ENCODE peak calls at places on chromosomes 3 and 15, in six cellular contexts. G is tibial artery, Z is neuronal stem cell, R is lung, A is substantia nigra, O is hepatocyte. F is an unnamed sample.

GRCh38 chr15:62896380-62896866 is 146.1 kb upstream of the TPM1 start:
- DNase-seq in G (no peak), Z (no peak), R (no peak), A (no peak), O (no peak), F (no peak)

GRCh38 chr3:194503101-194503531 is 16.3 kb upstream of the ATP13A3 start:
- DNase-seq in G (no peak), Z (no peak), R (no peak), A (no peak), O (no peak), F (no peak)

GRCh38 chr15:41936155-41936554 is 36.2 kb downstream of the EHD4 start:
- DNase-seq in G (no peak), Z (no peak), R (no peak), A (no peak), O (no peak), F (no peak)

GRCh38 chr3:196322-197153 is at the start of gene CHL1:
- DNase-seq in G (no peak), Z (peak; percentile 47), R (no peak), A (no peak), O (peak; percentile 9), F (peak; percentile 18)

GRCh38 chr3:143951351-143951971 is 20.2 kb upstream of the DIPK2A start:
- DNase-seq in G (no peak), Z (peak; percentile 18), R (peak; percentile 32), A (no peak), O (peak; percentile 37), F (no peak)

GRCh38 chr3:33273628-33274027 is 3.6 kb upstream of the FBXL2 start:
- DNase-seq in G (no peak), Z (no peak), R (no peak), A (no peak), O (no peak), F (no peak)

GRCh38 chr3:45180051-45180450 is 33.9 kb upstream of the CDCP1 start:
- DNase-seq in G (no peak), Z (no peak), R (no peak), A (no peak), O (no peak), F (no peak)

GRCh38 chr15:78047631-78048409 is 29.7 kb downstream of the TBC1D2B start:
- DNase-seq in G (peak; percentile 64), Z (no peak), R (no peak), A (no peak), O (peak; percentile 51), F (no peak)

GRCh38 chr15:82262422-82263026 is at the start of the genes EFL1 and SAXO2:
- DNase-seq in G (peak; percentile 94), Z (peak; percentile 85), R (peak; percentile 95), A (peak; percentile 80), O (peak; percentile 95), F (peak; percentile 82)

GRCh38 chr15:99014803-99015676 is 7.4 kb upstream of the PGPEP1L start:
- DNase-seq in G (peak; percentile 79), Z (peak; percentile 78), R (peak; percentile 71), A (no peak), O (peak; percentile 84), F (no peak)

GRCh38 chr3:142509079-142509478 is 61.2 kb upstream of the XRN1 start:
- DNase-seq in G (no peak), Z (no peak), R (no peak), A (no peak), O (no peak), F (no peak)

GRCh38 chr15:96716100-96716499 is 385.6 kb downstream of the NR2F2 start:
- DNase-seq in G (no peak), Z (no peak), R (no peak), A (no peak), O (no peak), F (no peak)

GRCh38 chr3:33403756-33404155 is 36.4 kb downstream of the UBP1 start:
- DNase-seq in G (no peak), Z (no peak), R (no peak), A (no peak), O (no peak), F (no peak)

GRCh38 chr15:39281094-39281493 is 299.8 kb upstream of the THBS1 start:
- DNase-seq in G (no peak), Z (no peak), R (no peak), A (no peak), O (no peak), F (no peak)

GRCh38 chr15:31402511-31403056 is 75.9 kb downstream of the KLF13 start:
- DNase-seq in G (peak; percentile 97), Z (no peak), R (no peak), A (no peak), O (peak; percentile 35), F (no peak)

GRCh38 chr3:136194409-136195257 is 1.5 kb downstream of the MSL2 start:
- DNase-seq in G (peak; percentile 66), Z (peak; percentile 37), R (peak; percentile 34), A (peak; percentile 28), O (peak; percentile 32), F (no peak)

GRCh38 chr15:95556866-95557225 is 773.7 kb upstream of the NR2F2 start:
- DNase-seq in G (no peak), Z (no peak), R (no peak), A (no peak), O (peak; percentile 18), F (no peak)

GRCh38 chr3:49718419-49719213 is 868 bp downstream of the AMIGO3 start:
- DNase-seq in G (peak; percentile 64), Z (no peak), R (no peak), A (no peak), O (no peak), F (no peak)

GRCh38 chr3:49673131-49673714 is 928 bp upstream of the APEH start:
- DNase-seq in G (no peak), Z (peak; percentile 15), R (no peak), A (no peak), O (peak; percentile 39), F (no peak)

GRCh38 chr3:100277255-100277800 is 16.5 kb downstream of the TBC1D23 start:
- DNase-seq in G (no peak), Z (no peak), R (no peak), A (no peak), O (no peak), F (no peak)

GRCh38 chr3:36904641-36905040 is 40.2 kb downstream of the TRANK1 start:
- DNase-seq in G (no peak), Z (no peak), R (no peak), A (no peak), O (no peak), F (no peak)

GRCh38 chr15:57509121-57509520 is 82.6 kb upstream of the MYZAP start:
- DNase-seq in G (no peak), Z (peak; percentile 47), R (no peak), A (no peak), O (no peak), F (no peak)

GRCh38 chr15:94509259-94509658 is 277.9 kb downstream of the MCTP2 start:
- DNase-seq in G (no peak), Z (no peak), R (no peak), A (no peak), O (no peak), F (no peak)

GRCh38 chr3:176699307-176699706 is 498.0 kb downstream of the TBL1XR1 start:
- DNase-seq in G (no peak), Z (no peak), R (no peak), A (no peak), O (no peak), F (no peak)

GRCh38 chr15:57312323-57313133 is 63.8 kb upstream of the CGNL1 start:
- DNase-seq in G (no peak), Z (no peak), R (no peak), A (no peak), O (peak; percentile 85), F (no peak)

GRCh38 chr3:55185380-55185779 is 257.5 kb upstream of the LRTM1 start:
- DNase-seq in G (no peak), Z (no peak), R (no peak), A (no peak), O (no peak), F (no peak)

GRCh38 chr3:53089511-53089910 is 40.7 kb downstream of the RFT1 start:
- DNase-seq in G (no peak), Z (no peak), R (no peak), A (no peak), O (no peak), F (no peak)

GRCh38 chr15:69843927-69844326 is 253.8 kb downstream of the TLE3 start:
- DNase-seq in G (no peak), Z (no peak), R (no peak), A (no peak), O (no peak), F (no peak)

GRCh38 chr15:69842851-69843250 is 254.9 kb downstream of the TLE3 start:
- DNase-seq in G (no peak), Z (no peak), R (no peak), A (no peak), O (no peak), F (no peak)

GRCh38 chr15:69845159-69845558 is 252.6 kb downstream of the TLE3 start:
- DNase-seq in G (no peak), Z (no peak), R (no peak), A (no peak), O (no peak), F (no peak)

GRCh38 chr15:69841046-69841828 is 256.5 kb downstream of the TLE3 start:
- DNase-seq in G (no peak), Z (no peak), R (no peak), A (no peak), O (no peak), F (no peak)

DNA sequence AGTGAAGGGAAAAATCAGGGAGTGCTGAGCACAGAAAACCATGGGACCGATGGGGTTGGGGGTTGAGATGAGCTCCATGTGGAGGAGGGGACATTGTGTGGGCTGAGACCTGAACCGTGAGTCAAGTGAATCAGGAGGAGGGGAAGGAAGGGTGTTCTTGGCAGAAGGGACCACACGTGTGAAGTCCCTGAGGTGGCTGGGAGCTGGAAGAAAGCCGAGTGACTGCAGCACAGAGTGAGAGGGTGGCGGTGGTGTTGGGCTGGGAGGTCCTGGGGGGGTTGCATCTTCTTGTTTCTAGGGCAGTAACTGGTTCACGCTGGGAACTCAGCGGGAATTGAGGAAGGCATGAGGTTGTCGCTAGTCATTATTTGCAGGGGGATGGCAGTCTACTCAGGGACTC is 254.4 kb downstream of the TLE3 start:
- DNase-seq in G (no peak), Z (no peak), R (no peak), A (no peak), O (no peak), F (no peak)
- H3K27ac ChIP-seq in G (no peak overlapping the region), Z (no peak overlapping the region), R (peak overlapping the region; percentile 4), A (no peak overlapping the region), O (no peak overlapping the region), F (no peak overlapping the region)

DNA sequence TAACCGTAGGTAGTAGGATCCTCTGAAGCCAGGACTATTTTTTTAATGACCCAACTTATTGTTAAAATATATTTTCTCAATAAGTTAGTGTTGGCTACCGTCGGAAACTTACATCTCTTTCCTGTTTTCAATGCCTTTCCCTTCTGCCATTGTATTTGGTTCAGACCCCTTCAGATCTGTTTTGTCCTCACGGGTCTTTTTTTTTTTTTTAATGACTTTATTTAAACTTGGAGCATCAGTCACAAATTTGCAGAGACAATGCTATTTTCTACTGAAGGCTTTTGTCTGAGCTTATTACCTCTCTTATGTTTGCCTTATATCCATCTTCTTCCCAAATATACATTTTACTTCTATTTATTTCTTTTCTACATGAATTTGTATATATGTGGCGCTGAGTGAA is 47.6 kb downstream of the PDE8A start:
- DNase-seq in G (no peak), Z (no peak), R (no peak), A (no peak), O (no peak), F (no peak)
- H3K27ac ChIP-seq in G (peak overlapping the region; percentile 68), Z (no peak overlapping the region), R (no peak overlapping the region), A (peak overlapping the region; percentile 58), O (peak overlapping the region; percentile 85), F (no peak overlapping the region)

GRCh38 chr3:69384379-69384778 is 1.5 kb downstream of the FRMD4B start:
- DNase-seq in G (no peak), Z (no peak), R (no peak), A (no peak), O (no peak), F (no peak)
- H3K27ac ChIP-seq in G (no peak overlapping the region), Z (no peak overlapping the region), R (peak overlapping the region; percentile 11), A (peak overlapping the region; percentile 96), O (no peak overlapping the region), F (peak overlapping the region; percentile 5)

GRCh38 chr3:131025500-131025899 is 1.1 kb downstream of the ASTE1 start:
- DNase-seq in G (no peak), Z (no peak), R (no peak), A (no peak), O (no peak), F (no peak)
- H3K27ac ChIP-seq in G (no peak overlapping the region), Z (no peak overlapping the region), R (no peak overlapping the region), A (no peak overlapping the region), O (peak overlapping the region; percentile 96), F (no peak overlapping the region)